ENCODE peak calls at places on chromosomes 11 and 22, in six cellular contexts. One of them, this sample, is unnamed.

GRCh38 chr11:14041040-14041439 is 78.5 kb downstream of the SPON1 start:
- DNase-seq in naive thymus-derived CD4-positive, alpha-beta T cell: no peak
- DNase-seq in dorsolateral prefrontal cortex: no peak
- DNase-seq in tibial artery: no peak
- DNase-seq in prostate gland: no peak
- DNase-seq in AG04450: no peak
- DNase-seq in this sample: no peak

GRCh38 chr11:26333906-26334305 is 2.0 kb downstream of the ANO3 start:
- DNase-seq in naive thymus-derived CD4-positive, alpha-beta T cell: no peak
- DNase-seq in dorsolateral prefrontal cortex: no peak
- DNase-seq in tibial artery: no peak
- DNase-seq in prostate gland: no peak
- DNase-seq in AG04450: no peak
- DNase-seq in this sample: no peak

GRCh38 chr11:292211-293121 is 3.5 kb downstream of the PGGHG start:
- DNase-seq in naive thymus-derived CD4-positive, alpha-beta T cell: no peak
- DNase-seq in dorsolateral prefrontal cortex: no peak
- DNase-seq in tibial artery: no peak
- DNase-seq in prostate gland: no peak
- DNase-seq in AG04450: no peak
- DNase-seq in this sample: peak; percentile 75

GRCh38 chr22:18060646-18061620 is 16.9 kb upstream of the PEX26 start:
- DNase-seq in naive thymus-derived CD4-positive, alpha-beta T cell: no peak
- DNase-seq in dorsolateral prefrontal cortex: no peak
- DNase-seq in tibial artery: no peak
- DNase-seq in prostate gland: no peak
- DNase-seq in AG04450: no peak
- DNase-seq in this sample: peak; percentile 77

GRCh38 chr11:28123151-28123571 is 15.0 kb downstream of the METTL15 start:
- DNase-seq in naive thymus-derived CD4-positive, alpha-beta T cell: no peak
- DNase-seq in dorsolateral prefrontal cortex: no peak
- DNase-seq in tibial artery: no peak
- DNase-seq in prostate gland: no peak
- DNase-seq in AG04450: no peak
- DNase-seq in this sample: no peak

GRCh38 chr22:32820131-32820882 is 18.8 kb downstream of the TIMP3 start:
- DNase-seq in naive thymus-derived CD4-positive, alpha-beta T cell: no peak
- DNase-seq in dorsolateral prefrontal cortex: no peak
- DNase-seq in tibial artery: no peak
- DNase-seq in prostate gland: no peak
- DNase-seq in AG04450: no peak
- DNase-seq in this sample: no peak

GRCh38 chr11:75342966-75343870 is 8.2 kb downstream of the ARRB1 start:
- DNase-seq in naive thymus-derived CD4-positive, alpha-beta T cell: no peak
- DNase-seq in dorsolateral prefrontal cortex: no peak
- DNase-seq in tibial artery: no peak
- DNase-seq in prostate gland: peak; percentile 66
- DNase-seq in AG04450: no peak
- DNase-seq in this sample: peak; percentile 31

GRCh38 chr11:121340010-121340580 is 47.5 kb downstream of the SC5D start:
- DNase-seq in naive thymus-derived CD4-positive, alpha-beta T cell: no peak
- DNase-seq in dorsolateral prefrontal cortex: no peak
- DNase-seq in tibial artery: no peak
- DNase-seq in prostate gland: no peak
- DNase-seq in AG04450: no peak
- DNase-seq in this sample: no peak

GRCh38 chr11:20155683-20156279 is 4.5 kb downstream of the DBX1 start:
- DNase-seq in naive thymus-derived CD4-positive, alpha-beta T cell: no peak
- DNase-seq in dorsolateral prefrontal cortex: no peak
- DNase-seq in tibial artery: no peak
- DNase-seq in prostate gland: no peak
- DNase-seq in AG04450: no peak
- DNase-seq in this sample: no peak

GRCh38 chr22:19292262-19293230 is 1.0 kb upstream of the CLTCL1 start:
- DNase-seq in naive thymus-derived CD4-positive, alpha-beta T cell: peak; percentile 50
- DNase-seq in dorsolateral prefrontal cortex: no peak
- DNase-seq in tibial artery: peak; percentile 71
- DNase-seq in prostate gland: peak; percentile 17
- DNase-seq in AG04450: no peak
- DNase-seq in this sample: no peak

GRCh38 chr11:119000906-119001305 is 3.0 kb downstream of the CENATAC start:
- DNase-seq in naive thymus-derived CD4-positive, alpha-beta T cell: no peak
- DNase-seq in dorsolateral prefrontal cortex: no peak
- DNase-seq in tibial artery: no peak
- DNase-seq in prostate gland: no peak
- DNase-seq in AG04450: no peak
- DNase-seq in this sample: no peak

GRCh38 chr11:35723493-35724284 is 61.1 kb downstream of the TRIM44 start:
- DNase-seq in naive thymus-derived CD4-positive, alpha-beta T cell: no peak
- DNase-seq in dorsolateral prefrontal cortex: no peak
- DNase-seq in tibial artery: no peak
- DNase-seq in prostate gland: no peak
- DNase-seq in AG04450: no peak
- DNase-seq in this sample: no peak

DNA sequence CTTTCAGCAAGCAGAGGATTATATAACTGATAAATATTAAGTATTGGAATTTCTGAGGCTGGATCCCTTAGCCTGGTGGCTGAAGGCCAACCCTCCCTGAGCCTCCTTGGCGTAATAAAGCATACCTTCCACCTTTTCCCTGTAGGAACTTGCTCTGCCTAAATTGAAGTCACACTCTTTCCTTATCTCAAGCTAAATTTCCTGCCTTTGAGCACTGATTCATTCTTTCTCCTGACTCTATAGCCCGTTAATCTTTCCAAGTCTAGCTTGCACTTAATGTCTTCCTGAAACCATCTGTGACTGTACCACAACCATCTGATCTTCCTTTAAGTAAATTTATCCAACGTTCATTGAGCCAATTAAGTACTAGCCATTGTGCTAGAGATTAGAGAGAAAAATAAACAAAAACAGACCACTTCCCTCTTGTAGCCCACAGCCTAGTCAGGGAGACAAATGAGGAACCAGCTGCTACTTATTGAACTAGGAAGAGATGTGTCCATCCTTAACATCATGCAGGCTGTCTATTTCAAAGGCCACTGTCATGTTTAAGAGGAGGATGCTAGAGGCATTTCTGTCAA is 62.9 kb downstream of the GRK3 start:
- DNase-seq in naive thymus-derived CD4-positive, alpha-beta T cell: no peak
- DNase-seq in dorsolateral prefrontal cortex: no peak
- DNase-seq in tibial artery: no peak
- DNase-seq in prostate gland: no peak
- DNase-seq in AG04450: no peak
- DNase-seq in this sample: no peak
- H3K4me3 ChIP-seq in naive thymus-derived CD4-positive, alpha-beta T cell: no peak overlapping the region
- H3K4me3 ChIP-seq in dorsolateral prefrontal cortex: no peak overlapping the region
- H3K4me3 ChIP-seq in tibial artery: no peak overlapping the region
- H3K4me3 ChIP-seq in prostate gland: no peak overlapping the region
- H3K4me3 ChIP-seq in AG04450: no peak overlapping the region
- H3K4me3 ChIP-seq in this sample: no peak overlapping the region

GRCh38 chr11:93727985-93728791 is 13.1 kb downstream of the TAF1D start:
- DNase-seq in naive thymus-derived CD4-positive, alpha-beta T cell: no peak
- DNase-seq in dorsolateral prefrontal cortex: no peak
- DNase-seq in tibial artery: no peak
- DNase-seq in prostate gland: no peak
- DNase-seq in AG04450: no peak
- DNase-seq in this sample: no peak

GRCh38 chr11:93732237-93732892 is 8.9 kb downstream of the TAF1D start:
- DNase-seq in naive thymus-derived CD4-positive, alpha-beta T cell: no peak
- DNase-seq in dorsolateral prefrontal cortex: no peak
- DNase-seq in tibial artery: no peak
- DNase-seq in prostate gland: no peak
- DNase-seq in AG04450: no peak
- DNase-seq in this sample: no peak

GRCh38 chr11:93730108-93731107 is 10.9 kb downstream of the TAF1D start:
- DNase-seq in naive thymus-derived CD4-positive, alpha-beta T cell: no peak
- DNase-seq in dorsolateral prefrontal cortex: no peak
- DNase-seq in tibial artery: no peak
- DNase-seq in prostate gland: no peak
- DNase-seq in AG04450: no peak
- DNase-seq in this sample: no peak

GRCh38 chr11:93728792-93729128 is 12.5 kb downstream of the TAF1D start:
- DNase-seq in naive thymus-derived CD4-positive, alpha-beta T cell: no peak
- DNase-seq in dorsolateral prefrontal cortex: no peak
- DNase-seq in tibial artery: no peak
- DNase-seq in prostate gland: no peak
- DNase-seq in AG04450: no peak
- DNase-seq in this sample: no peak

GRCh38 chr11:93729129-93729616 is 12.1 kb downstream of the TAF1D start:
- DNase-seq in naive thymus-derived CD4-positive, alpha-beta T cell: no peak
- DNase-seq in dorsolateral prefrontal cortex: no peak
- DNase-seq in tibial artery: no peak
- DNase-seq in prostate gland: no peak
- DNase-seq in AG04450: no peak
- DNase-seq in this sample: no peak
- H3K27ac ChIP-seq in naive thymus-derived CD4-positive, alpha-beta T cell: no peak overlapping the region
- H3K27ac ChIP-seq in dorsolateral prefrontal cortex: no peak overlapping the region
- H3K27ac ChIP-seq in tibial artery: no peak overlapping the region
- H3K27ac ChIP-seq in prostate gland: no peak overlapping the region
- H3K27ac ChIP-seq in AG04450: no peak overlapping the region
- H3K27ac ChIP-seq in this sample: no peak overlapping the region

DNA sequence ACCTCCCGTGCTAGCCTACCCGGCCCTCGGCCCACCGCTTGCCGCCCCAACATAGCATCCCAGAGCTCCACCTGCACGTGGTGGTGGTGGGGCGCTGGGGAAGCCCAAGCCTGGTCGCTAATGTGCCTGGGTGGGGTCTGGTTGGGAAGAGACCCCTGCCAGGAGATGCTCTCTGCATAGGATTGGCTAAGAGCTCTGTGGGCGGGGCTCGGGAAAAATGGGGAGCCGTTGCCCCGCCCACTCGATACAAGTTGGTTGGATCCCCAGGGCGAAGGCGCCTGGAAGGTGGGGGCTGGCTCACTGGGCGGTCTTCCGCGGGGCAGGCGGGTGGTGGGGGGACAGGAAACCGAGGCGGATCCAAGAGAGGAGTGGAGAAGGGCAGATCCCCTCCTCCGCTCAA is 7.6 kb downstream of the LRRC10B start:
- DNase-seq in naive thymus-derived CD4-positive, alpha-beta T cell: no peak
- DNase-seq in dorsolateral prefrontal cortex: no peak
- DNase-seq in tibial artery: no peak
- DNase-seq in prostate gland: no peak
- DNase-seq in AG04450: no peak
- DNase-seq in this sample: no peak
- H3K4me3 ChIP-seq in naive thymus-derived CD4-positive, alpha-beta T cell: peak overlapping the region; percentile 38
- H3K4me3 ChIP-seq in dorsolateral prefrontal cortex: no peak overlapping the region
- H3K4me3 ChIP-seq in tibial artery: peak overlapping the region; percentile 4
- H3K4me3 ChIP-seq in prostate gland: no peak overlapping the region
- H3K4me3 ChIP-seq in AG04450: no peak overlapping the region
- H3K4me3 ChIP-seq in this sample: no peak overlapping the region

GRCh38 chr11:64049509-64049908 is 13.8 kb downstream of the FLRT1 start:
- DNase-seq in naive thymus-derived CD4-positive, alpha-beta T cell: no peak
- DNase-seq in dorsolateral prefrontal cortex: no peak
- DNase-seq in tibial artery: no peak
- DNase-seq in prostate gland: no peak
- DNase-seq in AG04450: no peak
- DNase-seq in this sample: no peak

GRCh38 chr11:64044730-64045386 is 9.1 kb downstream of the FLRT1 start:
- DNase-seq in naive thymus-derived CD4-positive, alpha-beta T cell: no peak
- DNase-seq in dorsolateral prefrontal cortex: no peak
- DNase-seq in tibial artery: no peak
- DNase-seq in prostate gland: no peak
- DNase-seq in AG04450: no peak
- DNase-seq in this sample: no peak

GRCh38 chr11:64045700-64046099 is 10.0 kb downstream of the FLRT1 start:
- DNase-seq in naive thymus-derived CD4-positive, alpha-beta T cell: no peak
- DNase-seq in dorsolateral prefrontal cortex: no peak
- DNase-seq in tibial artery: no peak
- DNase-seq in prostate gland: no peak
- DNase-seq in AG04450: no peak
- DNase-seq in this sample: no peak

GRCh38 chr11:64051297-64051696 is 15.6 kb downstream of the FLRT1 start:
- DNase-seq in naive thymus-derived CD4-positive, alpha-beta T cell: no peak
- DNase-seq in dorsolateral prefrontal cortex: no peak
- DNase-seq in tibial artery: no peak
- DNase-seq in prostate gland: no peak
- DNase-seq in AG04450: no peak
- DNase-seq in this sample: no peak

DNA sequence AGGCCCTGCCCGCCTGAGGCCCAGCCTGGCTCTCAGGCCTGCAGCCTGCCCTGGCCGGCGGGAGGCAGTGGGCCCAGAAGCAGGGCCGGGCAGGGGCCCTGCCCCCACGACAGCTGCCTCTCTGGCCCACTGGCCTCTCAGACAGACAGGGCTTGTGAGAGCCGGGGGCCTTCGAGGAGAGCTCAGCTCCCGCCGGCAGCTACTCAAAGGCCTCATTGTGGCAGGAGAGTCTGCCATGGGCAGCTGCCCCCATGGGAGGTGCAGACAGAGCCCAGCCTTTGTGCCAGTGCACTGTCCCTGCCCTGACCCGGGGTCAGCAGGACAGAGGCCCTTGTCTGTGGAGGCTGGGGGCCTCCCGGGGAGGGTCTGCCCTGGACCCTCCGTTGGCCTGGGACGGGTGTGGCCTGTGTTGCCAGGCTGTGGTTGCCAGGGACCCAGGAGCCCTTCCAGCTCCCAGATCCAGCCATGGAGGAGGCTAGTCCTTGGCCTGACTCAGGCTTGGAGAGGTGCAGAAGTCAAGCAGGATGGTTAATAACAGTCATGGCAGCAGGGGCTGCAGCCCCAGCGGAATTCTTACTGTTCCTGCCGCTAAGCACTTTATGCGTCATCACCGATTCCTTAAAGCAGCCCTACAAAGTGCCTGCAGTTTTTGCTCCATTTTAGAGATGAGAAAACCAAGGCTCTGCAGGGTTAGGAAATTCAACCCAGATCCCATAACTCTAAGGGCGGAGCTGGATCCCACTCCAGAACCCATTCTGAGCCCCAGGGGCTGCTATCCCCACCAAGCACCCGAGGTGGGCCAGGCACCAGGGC is 12.5 kb downstream of the FLRT1 start:
- DNase-seq in naive thymus-derived CD4-positive, alpha-beta T cell: no peak
- DNase-seq in dorsolateral prefrontal cortex: peak; percentile 66
- DNase-seq in tibial artery: no peak
- DNase-seq in prostate gland: no peak
- DNase-seq in AG04450: no peak
- DNase-seq in this sample: no peak
- H3K27ac ChIP-seq in naive thymus-derived CD4-positive, alpha-beta T cell: no peak overlapping the region
- H3K27ac ChIP-seq in dorsolateral prefrontal cortex: peak overlapping the region; percentile 88
- H3K27ac ChIP-seq in tibial artery: no peak overlapping the region
- H3K27ac ChIP-seq in prostate gland: no peak overlapping the region
- H3K27ac ChIP-seq in AG04450: no peak overlapping the region
- H3K27ac ChIP-seq in this sample: no peak overlapping the region